ENCODE peak calls at places on chromosomes 7 and 10, in ten cellular contexts. G is T-helper 22 cell, D is heart left ventricle, W is endothelial cell, Y is H7, B is dorsolateral prefrontal cortex, U is cardiac septum, R is cardiac fibroblast, A is AG09309, K is right cardiac atrium. S is an unnamed sample.
A peak's percentile ranks its signal among the peaks of the same experiment; 100 is the strongest.

GRCh38 chr7:35351466-35351865 is 97.6 kb upstream of the TBX20 start:
- DNase-seq in A (no peak), R (no peak), B (no peak), Y (no peak), U (no peak), W (no peak), K (no peak), D (no peak), G (no peak), S (no peak)

GRCh38 chr7:143008007-143008901 is 18.7 kb downstream of the OR9A2 start:
- DNase-seq in Y (peak; percentile 63), B (peak; percentile 85), R (peak; percentile 76), A (no peak), G (peak; percentile 39), W (peak; percentile 90), U (peak; percentile 88), K (peak; percentile 89), D (peak; percentile 88), S (peak; percentile 88)

GRCh38 chr7:143229054-143229790 is 7.4 kb downstream of the TAS2R40 start:
- DNase-seq in G (no peak), D (no peak), Y (no peak), K (no peak), R (no peak), U (no peak), A (no peak), B (no peak), W (no peak), S (peak; percentile 57)

GRCh38 chr10:68756766-68757165 is 35.7 kb downstream of the CCAR1 start:
- DNase-seq in W (no peak), R (no peak), Y (no peak), U (no peak), D (no peak), A (no peak), B (no peak), K (no peak), G (no peak), S (no peak)

GRCh38 chr7:142345817-142346216 is 88.0 kb upstream of the PRSS58 start:
- DNase-seq in G (peak; percentile 47), W (no peak), K (no peak), A (no peak), B (no peak), U (no peak), D (no peak), R (no peak), Y (no peak), S (no peak)

GRCh38 chr10:21499910-21500577 is 25.4 kb downstream of the SKIDA1 start:
- DNase-seq in D (peak; percentile 73), U (no peak), K (peak; percentile 81), B (no peak), R (peak; percentile 35), G (no peak), W (peak; percentile 58), Y (peak; percentile 90), A (no peak), S (peak; percentile 77)

GRCh38 chr10:119723624-119724023 is 2.2 kb upstream of the INPP5F start:
- DNase-seq in B (no peak), Y (no peak), W (no peak), G (no peak), A (no peak), K (no peak), U (no peak), D (no peak), R (no peak), S (no peak)

GRCh38 chr7:135758531-135758932 is 9.9 kb upstream of the FAM180A start:
- DNase-seq in A (no peak), R (peak; percentile 88), U (no peak), W (no peak), Y (peak; percentile 48), K (peak; percentile 73), B (no peak), G (no peak), D (no peak), S (no peak)

S was measured in nephron progenitor cell.